ENCODE peak calls at places on chromosomes 13 and 19, in five cellular contexts. J is astrocyte of the spinal cord, V is GM12865, D is foreskin fibroblast, T is BJ. N is an unnamed sample.

GRCh38 chr19:16415806-16416205 is 56.0 kb downstream of the EPS15L1 start:
- DNase-seq in D (no peak), T (no peak), J (no peak), V (no peak), N (no peak)

GRCh38 chr19:54448037-54448773 is 794 bp upstream of the LENG8 start:
- DNase-seq in V (no peak), T (no peak), D (peak), J (peak), N (no peak)

GRCh38 chr19:15911599-15912237 is 13.8 kb upstream of the CYP4F2 start:
- DNase-seq in J (no peak), V (no peak), D (no peak), T (no peak), N (no peak)

GRCh38 chr19:10420444-10421239 is at the start of gene PDE4A:
- DNase-seq in J (no peak), T (no peak), D (peak), V (peak), N (no peak)

GRCh38 chr13:100212904-100213538 is 124.1 kb downstream of the PCCA start:
- DNase-seq in T (no peak), V (no peak), D (no peak), J (no peak), N (no peak)

GRCh38 chr13:46864941-46865340 is 31.9 kb downstream of the HTR2A start:
- DNase-seq in T (no peak), V (no peak), D (peak), J (no peak), N (no peak)

GRCh38 chr19:33320636-33321035 is 18.3 kb upstream of the CEBPA start:
- DNase-seq in J (no peak), D (no peak), V (no peak), T (no peak), N (no peak)

GRCh38 chr13:50386527-50387123 is 371.4 kb downstream of the KCNRG start:
- DNase-seq in T (peak), D (peak), J (peak), V (no peak), N (peak)

GRCh38 chr13:35228536-35228935 is 248.0 kb downstream of the MAB21L1 start:
- DNase-seq in J (no peak), T (no peak), V (no peak), D (no peak), N (no peak)

GRCh38 chr19:3184847-3185481 is 766 bp upstream of the NCLN start:
- DNase-seq in J (no peak), T (no peak), V (peak), D (peak), N (peak)

GRCh38 chr13:95710313-95710712 is 33.4 kb downstream of the DNAJC3 start:
- DNase-seq in J (peak), V (peak), T (no peak), D (peak), N (no peak)

GRCh38 chr19:47713046-47714021 is at the start of gene EHD2:
- DNase-seq in J (peak), V (no peak), T (no peak), D (peak), N (no peak)

GRCh38 chr19:16496613-16496983 is 404 bp downstream of the C19orf44 start:
- DNase-seq in D (peak), T (peak), J (peak), V (no peak), N (no peak)

GRCh38 chr19:52219611-52220010 is 29.8 kb downstream of the PPP2R1A start:
- DNase-seq in V (no peak), D (no peak), T (no peak), J (no peak), N (no peak)

GRCh38 chr19:30070970-30071632 is 129.1 kb downstream of the URI1 start:
- DNase-seq in V (no peak), J (no peak), D (no peak), T (no peak), N (no peak)

DNA sequence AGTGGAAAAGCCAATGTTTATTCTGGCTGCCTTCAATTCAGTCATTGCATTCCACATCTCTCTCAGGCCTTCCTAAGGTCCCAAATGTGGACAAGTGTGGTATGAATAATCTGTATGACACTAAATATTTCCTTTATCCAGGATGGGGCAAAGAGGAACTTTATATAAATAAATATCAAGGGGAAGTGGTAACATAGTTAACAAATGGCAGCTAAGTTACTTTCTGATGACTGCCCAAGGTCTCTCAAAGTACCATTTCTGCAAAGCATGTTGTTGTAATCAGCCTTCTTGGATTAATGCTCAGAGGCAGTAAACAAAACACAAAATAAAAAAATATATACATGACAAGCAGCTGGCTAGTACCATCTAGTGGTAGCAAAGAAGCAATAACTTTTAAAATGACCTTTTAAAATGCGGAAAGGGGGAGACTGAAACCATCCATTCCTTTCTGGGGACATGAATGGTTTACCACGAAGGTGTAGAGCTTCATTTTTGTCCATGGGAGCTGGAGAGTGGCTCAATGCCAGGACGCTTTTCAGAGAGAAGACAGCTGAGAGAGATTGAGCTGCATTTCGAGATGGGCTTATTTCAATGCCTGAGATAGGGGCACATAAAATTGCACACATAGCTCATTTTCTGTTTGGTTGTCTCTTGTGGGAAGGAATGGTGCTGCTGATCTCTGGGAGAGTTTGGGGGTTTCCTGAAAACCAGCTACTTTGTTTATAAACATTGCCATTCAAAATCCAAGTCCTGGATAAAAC is 259.2 kb downstream of the RFC3 start:
- DNase-seq in V (peak), J (peak), D (peak), T (peak), N (peak)
- TF ChIP-seq CTCF in V (peak), J (peak), D (peak), T (peak), N (peak)

GRCh38 chr19:461664-462551 is 1.1 kb upstream of the SHC2 start:
- DNase-seq in D (peak), V (no peak), T (no peak), J (no peak), N (no peak)

GRCh38 chr19:458091-459042 is 2.5 kb downstream of the SHC2 start:
- DNase-seq in V (no peak), J (no peak), D (no peak), T (no peak), N (no peak)

GRCh38 chr19:460877-461609 is at the start of gene SHC2:
- DNase-seq in J (no peak), D (peak), V (no peak), T (no peak), N (no peak)

GRCh38 chr19:457636-458035 is 3.2 kb downstream of the SHC2 start:
- DNase-seq in J (no peak), T (no peak), D (no peak), V (no peak), N (no peak)

GRCh38 chr19:459724-460511 is 915 bp downstream of the SHC2 start:
- DNase-seq in D (peak), T (no peak), V (no peak), J (peak), N (no peak)
- H3K4me3 ChIP-seq in D (peak), T (peak), V (no peak), J (peak), N (peak)

DNA sequence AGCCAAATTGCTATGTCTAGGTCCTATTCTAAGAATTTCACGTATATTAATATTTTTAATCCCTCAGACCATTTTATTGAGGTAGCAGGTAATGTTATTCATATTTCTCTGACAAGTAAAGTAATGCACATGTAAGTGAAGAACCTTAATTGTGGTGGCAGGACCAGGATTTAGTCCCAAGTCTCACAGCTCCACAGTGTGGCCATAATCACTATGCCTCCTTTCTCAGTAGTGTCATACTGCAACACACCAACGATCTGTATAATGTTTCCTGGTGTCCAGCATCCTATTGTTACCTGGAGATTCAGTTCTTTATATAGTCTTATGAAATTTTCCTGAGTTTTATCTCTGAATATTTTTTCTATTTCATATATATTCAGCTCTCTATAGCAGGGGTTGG is 340.3 kb downstream of the OLFM4 start:
- DNase-seq in V (no peak), D (no peak), T (no peak), J (no peak), N (no peak)
- TF ChIP-seq CTCF in V (no peak), D (no peak), T (no peak), J (no peak), N (no peak)

GRCh38 chr19:1762243-1763140 is 9.2 kb downstream of the ONECUT3 start:
- DNase-seq in T (no peak), D (no peak), V (no peak), J (no peak), N (no peak)
- H3K4me3 ChIP-seq in T (no peak), D (no peak), V (no peak), J (no peak), N (no peak)

GRCh38 chr19:12793290-12794195 is 2.3 kb downstream of the JUNB start:
- DNase-seq in D (peak), V (peak), T (peak), J (peak), N (no peak)
- TF ChIP-seq CTCF in D (no peak), V (no peak), T (no peak), J (no peak), N (no peak)

GRCh38 chr13:30033681-30034447 is 183.4 kb upstream of the UBL3 start:
- DNase-seq in V (no peak), D (peak), T (peak), J (peak), N (peak)
- H3K4me3 ChIP-seq in V (no peak), D (no peak), T (no peak), J (no peak), N (no peak)

GRCh38 chr19:39341720-39342604 is at the start of gene SAMD4B:
- DNase-seq in J (peak), V (peak), D (peak), T (peak), N (peak)

GRCh38 chr19:39347332-39348227 is 5.4 kb downstream of the SAMD4B start:
- DNase-seq in V (no peak), D (no peak), T (no peak), J (peak), N (no peak)

GRCh38 chr19:39349326-39349725 is 7.1 kb downstream of the SAMD4B start:
- DNase-seq in T (no peak), V (no peak), D (no peak), J (no peak), N (no peak)

GRCh38 chr19:39342647-39343305 is 555 bp downstream of the SAMD4B start:
- DNase-seq in D (peak), T (no peak), J (no peak), V (no peak), N (no peak)

GRCh38 chr19:39345956-39346355 is 3.7 kb downstream of the SAMD4B start:
- DNase-seq in J (no peak), V (no peak), D (no peak), T (no peak), N (no peak)
- TF ChIP-seq CTCF in J (peak), V (no peak), D (no peak), T (peak), N (peak)

GRCh38 chr13:59094149-59094548 is 1069.6 kb downstream of the DIAPH3 start:
- DNase-seq in J (no peak), V (no peak), T (no peak), D (no peak), N (no peak)

GRCh38 chr13:59103004-59103768 is 1060.5 kb downstream of the DIAPH3 start:
- DNase-seq in T (no peak), D (peak), V (no peak), J (peak), N (no peak)

DNA sequence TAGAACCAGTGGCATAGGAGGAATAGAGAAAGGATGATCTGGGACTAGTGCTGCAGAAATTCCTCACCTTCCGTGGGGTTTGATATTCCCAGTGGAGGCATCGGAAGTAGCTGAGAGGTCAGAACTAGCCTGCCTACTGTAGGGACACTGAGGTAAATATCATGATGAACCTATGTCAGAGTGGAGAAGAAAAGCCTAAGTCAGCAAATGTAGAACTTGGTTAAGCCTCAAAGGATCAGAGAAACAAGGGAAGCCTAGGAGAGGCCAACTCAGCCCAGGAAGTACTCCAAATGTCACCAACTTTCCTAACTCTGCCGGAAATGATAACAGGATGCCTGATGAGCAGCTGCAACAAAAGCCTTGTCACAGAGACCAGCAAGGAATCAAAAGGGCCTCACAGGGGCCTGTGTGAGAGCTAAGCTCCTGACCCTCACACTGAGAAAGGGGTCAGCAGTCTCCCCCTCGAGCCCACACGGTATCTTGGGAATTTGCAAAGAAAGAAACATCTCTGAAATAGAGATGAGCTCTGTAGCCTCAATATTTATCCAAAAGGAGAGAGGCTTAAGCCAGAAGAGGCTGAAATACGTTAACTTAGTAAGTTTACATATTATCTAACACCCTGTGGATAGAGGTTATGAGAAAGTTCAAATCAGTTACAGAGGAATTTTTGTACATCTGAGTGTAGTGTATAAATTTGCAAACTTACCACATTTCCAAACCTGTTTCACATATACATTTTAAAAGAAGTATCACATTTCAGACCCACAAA is 1064.4 kb downstream of the DIAPH3 start:
- DNase-seq in T (no peak), J (peak), V (no peak), D (no peak), N (no peak)
- H3K4me3 ChIP-seq in T (no peak), J (no peak), V (no peak), D (no peak), N (no peak)

GRCh38 chr13:111532111-111532510 is 211.7 kb downstream of the TEX29 start:
- DNase-seq in T (no peak), V (no peak), J (no peak), D (no peak), N (no peak)

GRCh38 chr13:111536239-111536638 is 215.8 kb downstream of the TEX29 start:
- DNase-seq in V (no peak), T (no peak), D (no peak), J (no peak), N (no peak)

GRCh38 chr13:111531505-111531904 is 211.1 kb downstream of the TEX29 start:
- DNase-seq in T (no peak), J (no peak), D (no peak), V (no peak), N (no peak)

GRCh38 chr13:111534646-111535461 is 214.4 kb downstream of the TEX29 start:
- DNase-seq in T (no peak), V (no peak), D (no peak), J (no peak), N (no peak)

GRCh38 chr13:111533900-111534645 is 213.6 kb downstream of the TEX29 start:
- DNase-seq in V (no peak), J (no peak), T (no peak), D (no peak), N (no peak)
- TF ChIP-seq CTCF in V (no peak), J (no peak), T (no peak), D (no peak), N (no peak)